ENCODE peak calls at places on chromosomes 3 and 15, in nine cellular contexts. One of them, this sample, is unnamed.

GRCh38 chr3:178084938-178085816 is 451.1 kb upstream of the KCNMB2 start:
- DNase-seq in mucosa of gallbladder: peak
- DNase-seq in stimulated activated CD4-positive, alpha-beta T cell treated with anti-CD3 and anti-CD28 coated beads, Interleukin-15, amount 100 ng/mL, for 24 hours: peak
- DNase-seq in fibroblast of pulmonary artery: peak
- DNase-seq in C1 segment of cervical spinal cord: peak
- DNase-seq in activated CD4-positive, alpha-beta memory T cell treated with anti-CD3 and anti-CD28 coated beads for 36 hours: peak
- DNase-seq in HEK293T: peak
- DNase-seq in activated effector memory CD4-positive, alpha-beta T cell treated with anti-CD3 and anti-CD28 coated beads, Interleukin-2, amount 50 U/mL, for 16 hours: peak
- DNase-seq in SK-N-DZ: peak
- DNase-seq in this sample: peak

GRCh38 chr15:70596354-70597055 is 166.9 kb downstream of the UACA start:
- DNase-seq in mucosa of gallbladder: peak
- DNase-seq in fibroblast of pulmonary artery: peak
- DNase-seq in HEK293T: no peak
- DNase-seq in C1 segment of cervical spinal cord: no peak
- DNase-seq in SK-N-DZ: no peak
- DNase-seq in activated CD4-positive, alpha-beta memory T cell treated with anti-CD3 and anti-CD28 coated beads for 36 hours: peak
- DNase-seq in activated effector memory CD4-positive, alpha-beta T cell treated with anti-CD3 and anti-CD28 coated beads, Interleukin-2, amount 50 U/mL, for 16 hours: no peak
- DNase-seq in stimulated activated CD4-positive, alpha-beta T cell treated with anti-CD3 and anti-CD28 coated beads, Interleukin-15, amount 100 ng/mL, for 24 hours: peak
- DNase-seq in this sample: no peak

GRCh38 chr3:184568918-184569829 is 7.6 kb downstream of the EPHB3 start:
- DNase-seq in fibroblast of pulmonary artery: peak
- DNase-seq in C1 segment of cervical spinal cord: peak
- DNase-seq in activated CD4-positive, alpha-beta memory T cell treated with anti-CD3 and anti-CD28 coated beads for 36 hours: peak
- DNase-seq in activated effector memory CD4-positive, alpha-beta T cell treated with anti-CD3 and anti-CD28 coated beads, Interleukin-2, amount 50 U/mL, for 16 hours: no peak
- DNase-seq in stimulated activated CD4-positive, alpha-beta T cell treated with anti-CD3 and anti-CD28 coated beads, Interleukin-15, amount 100 ng/mL, for 24 hours: peak
- DNase-seq in SK-N-DZ: peak
- DNase-seq in HEK293T: peak
- DNase-seq in mucosa of gallbladder: peak
- DNase-seq in this sample: peak

GRCh38 chr3:164393171-164393570 is 685.1 kb downstream of the SI start:
- DNase-seq in mucosa of gallbladder: no peak
- DNase-seq in HEK293T: no peak
- DNase-seq in activated CD4-positive, alpha-beta memory T cell treated with anti-CD3 and anti-CD28 coated beads for 36 hours: no peak
- DNase-seq in fibroblast of pulmonary artery: no peak
- DNase-seq in SK-N-DZ: no peak
- DNase-seq in activated effector memory CD4-positive, alpha-beta T cell treated with anti-CD3 and anti-CD28 coated beads, Interleukin-2, amount 50 U/mL, for 16 hours: no peak
- DNase-seq in stimulated activated CD4-positive, alpha-beta T cell treated with anti-CD3 and anti-CD28 coated beads, Interleukin-15, amount 100 ng/mL, for 24 hours: no peak
- DNase-seq in C1 segment of cervical spinal cord: no peak
- DNase-seq in this sample: no peak

GRCh38 chr3:86840814-86841213 is 150.1 kb downstream of the VGLL3 start:
- DNase-seq in HEK293T: no peak
- DNase-seq in stimulated activated CD4-positive, alpha-beta T cell treated with anti-CD3 and anti-CD28 coated beads, Interleukin-15, amount 100 ng/mL, for 24 hours: no peak
- DNase-seq in mucosa of gallbladder: no peak
- DNase-seq in SK-N-DZ: no peak
- DNase-seq in C1 segment of cervical spinal cord: no peak
- DNase-seq in activated effector memory CD4-positive, alpha-beta T cell treated with anti-CD3 and anti-CD28 coated beads, Interleukin-2, amount 50 U/mL, for 16 hours: no peak
- DNase-seq in activated CD4-positive, alpha-beta memory T cell treated with anti-CD3 and anti-CD28 coated beads for 36 hours: no peak
- DNase-seq in fibroblast of pulmonary artery: no peak
- DNase-seq in this sample: no peak

GRCh38 chr3:78726545-78726944 is 1041.3 kb downstream of the ROBO1 start:
- DNase-seq in mucosa of gallbladder: no peak
- DNase-seq in SK-N-DZ: no peak
- DNase-seq in fibroblast of pulmonary artery: no peak
- DNase-seq in stimulated activated CD4-positive, alpha-beta T cell treated with anti-CD3 and anti-CD28 coated beads, Interleukin-15, amount 100 ng/mL, for 24 hours: no peak
- DNase-seq in activated effector memory CD4-positive, alpha-beta T cell treated with anti-CD3 and anti-CD28 coated beads, Interleukin-2, amount 50 U/mL, for 16 hours: no peak
- DNase-seq in C1 segment of cervical spinal cord: no peak
- DNase-seq in HEK293T: no peak
- DNase-seq in activated CD4-positive, alpha-beta memory T cell treated with anti-CD3 and anti-CD28 coated beads for 36 hours: no peak
- DNase-seq in this sample: peak

GRCh38 chr3:158918008-158918407 is 116.2 kb downstream of the MFSD1 start:
- DNase-seq in activated effector memory CD4-positive, alpha-beta T cell treated with anti-CD3 and anti-CD28 coated beads, Interleukin-2, amount 50 U/mL, for 16 hours: no peak
- DNase-seq in SK-N-DZ: peak
- DNase-seq in mucosa of gallbladder: peak
- DNase-seq in HEK293T: peak
- DNase-seq in activated CD4-positive, alpha-beta memory T cell treated with anti-CD3 and anti-CD28 coated beads for 36 hours: peak
- DNase-seq in fibroblast of pulmonary artery: peak
- DNase-seq in C1 segment of cervical spinal cord: no peak
- DNase-seq in stimulated activated CD4-positive, alpha-beta T cell treated with anti-CD3 and anti-CD28 coated beads, Interleukin-15, amount 100 ng/mL, for 24 hours: peak
- DNase-seq in this sample: peak

GRCh38 chr15:69402816-69403215 is 11.3 kb upstream of the KIF23 start:
- DNase-seq in activated CD4-positive, alpha-beta memory T cell treated with anti-CD3 and anti-CD28 coated beads for 36 hours: no peak
- DNase-seq in fibroblast of pulmonary artery: no peak
- DNase-seq in mucosa of gallbladder: no peak
- DNase-seq in activated effector memory CD4-positive, alpha-beta T cell treated with anti-CD3 and anti-CD28 coated beads, Interleukin-2, amount 50 U/mL, for 16 hours: no peak
- DNase-seq in C1 segment of cervical spinal cord: no peak
- DNase-seq in SK-N-DZ: no peak
- DNase-seq in HEK293T: no peak
- DNase-seq in stimulated activated CD4-positive, alpha-beta T cell treated with anti-CD3 and anti-CD28 coated beads, Interleukin-15, amount 100 ng/mL, for 24 hours: no peak
- DNase-seq in this sample: no peak

GRCh38 chr15:58951388-58952060 is 18.0 kb upstream of the SLTM start:
- DNase-seq in activated effector memory CD4-positive, alpha-beta T cell treated with anti-CD3 and anti-CD28 coated beads, Interleukin-2, amount 50 U/mL, for 16 hours: no peak
- DNase-seq in fibroblast of pulmonary artery: peak
- DNase-seq in HEK293T: no peak
- DNase-seq in SK-N-DZ: no peak
- DNase-seq in C1 segment of cervical spinal cord: no peak
- DNase-seq in mucosa of gallbladder: no peak
- DNase-seq in activated CD4-positive, alpha-beta memory T cell treated with anti-CD3 and anti-CD28 coated beads for 36 hours: no peak
- DNase-seq in stimulated activated CD4-positive, alpha-beta T cell treated with anti-CD3 and anti-CD28 coated beads, Interleukin-15, amount 100 ng/mL, for 24 hours: no peak
- DNase-seq in this sample: no peak

GRCh38 chr15:64096486-64097431 is 977 bp downstream of the SNX1 start:
- DNase-seq in fibroblast of pulmonary artery: peak
- DNase-seq in activated effector memory CD4-positive, alpha-beta T cell treated with anti-CD3 and anti-CD28 coated beads, Interleukin-2, amount 50 U/mL, for 16 hours: no peak
- DNase-seq in stimulated activated CD4-positive, alpha-beta T cell treated with anti-CD3 and anti-CD28 coated beads, Interleukin-15, amount 100 ng/mL, for 24 hours: no peak
- DNase-seq in HEK293T: no peak
- DNase-seq in mucosa of gallbladder: no peak
- DNase-seq in activated CD4-positive, alpha-beta memory T cell treated with anti-CD3 and anti-CD28 coated beads for 36 hours: peak
- DNase-seq in C1 segment of cervical spinal cord: no peak
- DNase-seq in SK-N-DZ: no peak
- DNase-seq in this sample: no peak

GRCh38 chr3:13587442-13587841 is 38.5 kb downstream of the FBLN2 start:
- DNase-seq in mucosa of gallbladder: no peak
- DNase-seq in C1 segment of cervical spinal cord: no peak
- DNase-seq in fibroblast of pulmonary artery: no peak
- DNase-seq in stimulated activated CD4-positive, alpha-beta T cell treated with anti-CD3 and anti-CD28 coated beads, Interleukin-15, amount 100 ng/mL, for 24 hours: no peak
- DNase-seq in activated CD4-positive, alpha-beta memory T cell treated with anti-CD3 and anti-CD28 coated beads for 36 hours: no peak
- DNase-seq in activated effector memory CD4-positive, alpha-beta T cell treated with anti-CD3 and anti-CD28 coated beads, Interleukin-2, amount 50 U/mL, for 16 hours: no peak
- DNase-seq in SK-N-DZ: no peak
- DNase-seq in HEK293T: no peak
- DNase-seq in this sample: no peak

GRCh38 chr3:20068512-20069177 is 28.4 kb downstream of the KAT2B start:
- DNase-seq in activated CD4-positive, alpha-beta memory T cell treated with anti-CD3 and anti-CD28 coated beads for 36 hours: no peak
- DNase-seq in activated effector memory CD4-positive, alpha-beta T cell treated with anti-CD3 and anti-CD28 coated beads, Interleukin-2, amount 50 U/mL, for 16 hours: no peak
- DNase-seq in mucosa of gallbladder: no peak
- DNase-seq in stimulated activated CD4-positive, alpha-beta T cell treated with anti-CD3 and anti-CD28 coated beads, Interleukin-15, amount 100 ng/mL, for 24 hours: no peak
- DNase-seq in C1 segment of cervical spinal cord: no peak
- DNase-seq in SK-N-DZ: no peak
- DNase-seq in fibroblast of pulmonary artery: no peak
- DNase-seq in HEK293T: no peak
- DNase-seq in this sample: no peak

GRCh38 chr3:88057650-88058321 is 1.0 kb downstream of the CGGBP1 start:
- DNase-seq in C1 segment of cervical spinal cord: no peak
- DNase-seq in SK-N-DZ: peak
- DNase-seq in stimulated activated CD4-positive, alpha-beta T cell treated with anti-CD3 and anti-CD28 coated beads, Interleukin-15, amount 100 ng/mL, for 24 hours: no peak
- DNase-seq in mucosa of gallbladder: no peak
- DNase-seq in HEK293T: no peak
- DNase-seq in activated CD4-positive, alpha-beta memory T cell treated with anti-CD3 and anti-CD28 coated beads for 36 hours: no peak
- DNase-seq in activated effector memory CD4-positive, alpha-beta T cell treated with anti-CD3 and anti-CD28 coated beads, Interleukin-2, amount 50 U/mL, for 16 hours: peak
- DNase-seq in fibroblast of pulmonary artery: peak
- DNase-seq in this sample: no peak

GRCh38 chr3:19725000-19725399 is 209.0 kb downstream of the EFHB start:
- DNase-seq in mucosa of gallbladder: no peak
- DNase-seq in HEK293T: no peak
- DNase-seq in SK-N-DZ: no peak
- DNase-seq in C1 segment of cervical spinal cord: no peak
- DNase-seq in activated CD4-positive, alpha-beta memory T cell treated with anti-CD3 and anti-CD28 coated beads for 36 hours: no peak
- DNase-seq in fibroblast of pulmonary artery: no peak
- DNase-seq in activated effector memory CD4-positive, alpha-beta T cell treated with anti-CD3 and anti-CD28 coated beads, Interleukin-2, amount 50 U/mL, for 16 hours: no peak
- DNase-seq in stimulated activated CD4-positive, alpha-beta T cell treated with anti-CD3 and anti-CD28 coated beads, Interleukin-15, amount 100 ng/mL, for 24 hours: no peak
- DNase-seq in this sample: no peak